ENCODE peak calls at places on chromosomes 11 and 22, in four cellular contexts. One of them, this sample, is unnamed.

GRCh38 chr11:126157326-126158030 is 54.0 kb downstream of the RPUSD4 start:
- DNase-seq in SK-N-SH: no peak
- DNase-seq in HepG2: no peak
- DNase-seq in K562: no peak
- DNase-seq in this sample: no peak

GRCh38 chr11:93945596-93945995 is 75.6 kb upstream of the HEPHL1 start:
- DNase-seq in SK-N-SH: no peak
- DNase-seq in HepG2: no peak
- DNase-seq in K562: no peak
- DNase-seq in this sample: no peak

GRCh38 chr11:68889948-68890446 is 13.6 kb downstream of the MRPL21 start:
- DNase-seq in SK-N-SH: peak; percentile 89
- DNase-seq in HepG2: no peak
- DNase-seq in K562: peak; percentile 57
- DNase-seq in this sample: no peak

GRCh38 chr11:75107187-75107586 is 10.5 kb upstream of the OR2AT4 start:
- DNase-seq in SK-N-SH: no peak
- DNase-seq in HepG2: no peak
- DNase-seq in K562: no peak
- DNase-seq in this sample: no peak

GRCh38 chr22:49112661-49113626 is 714.7 kb downstream of the BRD1 start:
- DNase-seq in SK-N-SH: no peak
- DNase-seq in HepG2: no peak
- DNase-seq in K562: no peak
- DNase-seq in this sample: no peak

GRCh38 chr11:102837151-102837550 is 6.3 kb downstream of the MMP3 start:
- DNase-seq in SK-N-SH: no peak
- DNase-seq in HepG2: no peak
- DNase-seq in K562: no peak
- DNase-seq in this sample: no peak

GRCh38 chr22:41504397-41504796 is 35.5 kb downstream of the ACO2 start:
- DNase-seq in SK-N-SH: no peak
- DNase-seq in HepG2: no peak
- DNase-seq in K562: no peak
- DNase-seq in this sample: no peak

GRCh38 chr11:2652857-2653643 is 46.7 kb downstream of the KCNQ1OT1 start:
- DNase-seq in SK-N-SH: peak; percentile 11
- DNase-seq in HepG2: no peak
- DNase-seq in K562: no peak
- DNase-seq in this sample: no peak

GRCh38 chr22:17890245-17890671 is 116.0 kb upstream of the BID start:
- DNase-seq in SK-N-SH: no peak
- DNase-seq in HepG2: no peak
- DNase-seq in K562: peak; percentile 49
- DNase-seq in this sample: no peak

GRCh38 chr11:134514354-134514951 is 102.4 kb upstream of the B3GAT1 start:
- DNase-seq in SK-N-SH: no peak
- DNase-seq in HepG2: no peak
- DNase-seq in K562: no peak
- DNase-seq in this sample: no peak

GRCh38 chr11:91763331-91763730 is 461.3 kb upstream of the FAT3 start:
- DNase-seq in SK-N-SH: no peak
- DNase-seq in HepG2: no peak
- DNase-seq in K562: no peak
- DNase-seq in this sample: no peak

GRCh38 chr11:86696004-86696403 is 23.6 kb upstream of the ME3 start:
- DNase-seq in SK-N-SH: no peak
- DNase-seq in HepG2: peak; percentile 11
- DNase-seq in K562: no peak
- DNase-seq in this sample: no peak

GRCh38 chr11:130609121-130610035 is 160.9 kb downstream of the ADAMTS15 start:
- DNase-seq in SK-N-SH: no peak
- DNase-seq in HepG2: no peak
- DNase-seq in K562: peak; percentile 45
- DNase-seq in this sample: no peak

GRCh38 chr11:14455648-14456430 is 43.8 kb downstream of the COPB1 start:
- DNase-seq in SK-N-SH: no peak
- DNase-seq in HepG2: no peak
- DNase-seq in K562: no peak
- DNase-seq in this sample: no peak

GRCh38 chr11:128508785-128509518 is 78.4 kb downstream of the ETS1 start:
- DNase-seq in SK-N-SH: no peak
- DNase-seq in HepG2: no peak
- DNase-seq in K562: no peak
- DNase-seq in this sample: no peak

GRCh38 chr11:64882243-64882642 is 3.8 kb upstream of the EHD1 start:
- DNase-seq in SK-N-SH: no peak
- DNase-seq in HepG2: no peak
- DNase-seq in K562: no peak
- DNase-seq in this sample: no peak

GRCh38 chr11:119479685-119480275 is 56.8 kb upstream of the THY1 start:
- DNase-seq in SK-N-SH: no peak
- DNase-seq in HepG2: peak; percentile 74
- DNase-seq in K562: peak; percentile 72
- DNase-seq in this sample: no peak

GRCh38 chr11:67265633-67266423 is 445 bp upstream of the GRK2 start:
- DNase-seq in SK-N-SH: peak; percentile 94
- DNase-seq in HepG2: peak; percentile 44
- DNase-seq in K562: no peak
- DNase-seq in this sample: no peak

DNA sequence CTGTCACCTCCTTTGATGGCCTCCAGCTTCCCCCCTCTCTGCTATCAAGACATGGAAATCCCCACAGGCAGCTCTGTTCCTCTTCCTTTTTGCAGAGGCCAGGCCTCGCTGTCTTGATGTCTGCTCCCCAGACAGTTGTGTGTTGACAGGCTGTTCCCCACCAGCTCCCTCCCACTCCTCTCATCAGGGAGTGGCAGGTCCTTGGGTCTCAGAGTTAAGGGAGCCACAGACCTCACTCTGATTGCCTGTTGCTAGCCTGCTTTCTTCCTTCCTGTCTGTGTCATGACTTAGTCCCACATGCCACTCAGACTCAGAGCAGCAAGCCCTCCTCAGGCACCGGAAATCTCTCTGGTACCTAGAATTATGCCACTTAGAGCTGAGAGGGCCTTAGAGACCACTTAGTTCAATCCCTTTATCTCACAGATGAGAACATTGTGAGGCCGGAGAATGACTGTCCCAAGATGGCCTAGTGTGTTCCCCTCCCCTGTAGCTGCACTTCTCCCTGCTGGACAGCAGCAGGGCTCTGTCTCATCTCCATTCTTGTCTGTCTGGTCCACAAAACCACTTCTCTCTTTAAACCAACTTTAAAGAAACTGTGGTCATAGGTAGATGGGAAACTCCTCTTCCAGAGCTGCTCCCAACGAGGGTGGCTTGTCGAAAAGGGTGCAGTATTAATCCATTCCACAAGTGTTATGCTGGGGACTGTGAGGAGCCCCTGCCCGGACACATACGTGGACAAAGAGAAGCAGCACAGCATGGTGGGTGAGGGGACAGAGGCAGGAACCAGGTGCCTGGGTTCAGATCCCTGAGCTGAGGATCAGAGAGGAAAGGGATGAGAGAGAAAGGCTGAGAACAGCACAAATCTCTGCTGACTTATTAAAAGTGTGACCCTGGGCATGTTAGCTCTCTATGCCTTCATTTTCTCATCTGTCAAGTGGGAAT is 4.2 kb downstream of the AMPD3 start:
- DNase-seq in SK-N-SH: no peak
- DNase-seq in HepG2: no peak
- DNase-seq in K562: peak; percentile 33
- DNase-seq in this sample: peak; percentile 80
- TF ChIP-seq NFIC in SK-N-SH: no peak
- TF ChIP-seq NFIC in HepG2: no peak
- TF ChIP-seq NFIC in K562: no peak
- TF ChIP-seq NFIC in this sample: peak; percentile 39

DNA sequence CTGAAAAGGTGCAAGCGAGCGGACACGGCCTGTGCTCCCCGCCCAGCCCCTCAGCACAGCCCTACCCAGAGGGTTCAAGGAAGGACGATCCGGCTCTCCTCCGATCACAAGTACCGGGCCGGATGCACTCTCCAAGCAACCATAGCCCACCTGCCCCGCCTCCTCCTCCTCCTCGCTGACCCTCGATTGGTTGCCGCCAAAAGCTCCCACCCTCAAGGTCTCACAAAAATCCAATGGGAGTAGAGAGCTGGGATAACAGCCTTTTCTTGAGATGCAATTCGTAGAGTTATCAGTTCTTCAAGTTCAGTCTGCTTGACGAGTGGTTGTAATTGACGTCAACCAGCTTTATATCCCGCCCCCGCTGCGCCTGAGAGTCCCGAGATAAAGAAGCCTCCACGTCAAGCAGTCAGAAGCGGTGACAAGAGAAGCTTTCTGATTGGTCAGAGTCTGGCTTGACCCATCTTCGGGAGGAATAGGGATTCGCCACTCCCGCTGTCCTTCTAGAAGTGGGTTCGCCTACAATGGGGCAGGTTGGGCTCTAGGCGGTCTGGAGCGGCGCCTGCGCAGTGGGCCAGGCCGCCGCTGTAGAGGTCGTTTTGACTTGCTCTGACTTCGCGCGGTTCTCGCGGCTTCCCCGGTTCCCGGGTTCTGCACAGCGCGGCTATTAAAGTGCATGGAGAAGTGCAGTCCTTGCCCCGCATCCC is at the start of gene IFT27:
- DNase-seq in SK-N-SH: peak; percentile 99
- DNase-seq in HepG2: peak; percentile 82
- DNase-seq in K562: peak; percentile 66
- DNase-seq in this sample: peak; percentile 99
- TF ChIP-seq NFIC in SK-N-SH: no peak
- TF ChIP-seq NFIC in HepG2: no peak
- TF ChIP-seq NFIC in K562: no peak
- TF ChIP-seq NFIC in this sample: no peak

DNA sequence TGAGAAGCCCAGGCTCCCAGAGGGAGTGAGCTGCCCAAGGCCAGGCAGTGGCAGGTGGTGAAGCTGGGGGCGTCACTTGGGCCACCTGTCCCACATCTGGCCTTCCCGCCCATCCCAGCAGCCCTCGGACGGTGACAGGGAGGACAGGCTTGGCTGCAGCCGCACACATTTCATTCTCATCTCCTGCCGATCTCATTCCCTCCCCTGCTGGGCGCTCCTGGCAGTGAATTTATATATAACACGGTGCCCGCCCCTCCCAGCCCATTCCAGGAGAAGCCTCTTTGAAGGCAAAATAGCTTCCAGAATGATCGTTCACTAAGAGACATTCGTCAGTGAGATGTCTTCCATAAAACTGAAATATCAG is 861.3 kb downstream of the TBC1D22A start:
- DNase-seq in SK-N-SH: no peak
- DNase-seq in HepG2: no peak
- DNase-seq in K562: peak; percentile 25
- DNase-seq in this sample: no peak
- TF ChIP-seq NFIC in SK-N-SH: no peak
- TF ChIP-seq NFIC in HepG2: no peak
- TF ChIP-seq NFIC in K562: no peak
- TF ChIP-seq NFIC in this sample: no peak

GRCh38 chr22:26781591-26781990 is 124.2 kb downstream of the MIAT start:
- DNase-seq in SK-N-SH: peak; percentile 62
- DNase-seq in HepG2: no peak
- DNase-seq in K562: no peak
- DNase-seq in this sample: no peak
- TF ChIP-seq NFIC in SK-N-SH: no peak
- TF ChIP-seq NFIC in HepG2: no peak
- TF ChIP-seq NFIC in K562: no peak
- TF ChIP-seq NFIC in this sample: no peak

DNA sequence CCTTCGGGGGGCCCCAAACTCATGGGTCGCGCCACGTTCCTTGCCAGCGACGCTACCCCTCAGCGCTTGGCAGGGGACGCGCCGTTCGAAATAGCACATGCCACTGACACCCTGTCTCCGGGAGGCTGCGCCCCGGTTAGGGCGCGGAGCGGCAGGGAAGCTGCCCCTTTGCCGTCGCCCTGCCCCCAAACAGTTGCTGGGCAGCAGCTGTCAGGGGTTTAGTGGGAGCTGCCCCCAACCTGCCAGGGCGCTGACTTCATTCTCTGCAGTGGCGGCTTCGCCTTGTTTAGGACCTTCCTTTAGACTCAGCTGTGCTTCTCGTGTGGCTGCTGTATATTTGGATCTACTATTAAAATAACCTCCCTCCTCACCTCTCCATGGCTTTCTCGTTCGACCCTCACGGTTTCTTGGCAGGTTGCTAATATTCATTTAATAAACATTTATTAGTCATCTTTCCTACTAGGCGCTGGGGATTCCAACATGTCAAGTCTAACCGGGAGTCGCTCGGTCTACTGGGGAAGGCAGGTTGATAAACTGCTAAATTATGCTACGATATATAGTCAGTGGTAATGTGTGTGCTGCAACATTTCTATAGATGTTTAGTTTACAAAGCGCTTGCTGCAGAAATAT is 777 bp downstream of the TMEM109 start:
- DNase-seq in SK-N-SH: peak; percentile 77
- DNase-seq in HepG2: no peak
- DNase-seq in K562: peak; percentile 64
- DNase-seq in this sample: no peak
- TF ChIP-seq NFIC in SK-N-SH: no peak
- TF ChIP-seq NFIC in HepG2: no peak
- TF ChIP-seq NFIC in K562: no peak
- TF ChIP-seq NFIC in this sample: no peak

DNA sequence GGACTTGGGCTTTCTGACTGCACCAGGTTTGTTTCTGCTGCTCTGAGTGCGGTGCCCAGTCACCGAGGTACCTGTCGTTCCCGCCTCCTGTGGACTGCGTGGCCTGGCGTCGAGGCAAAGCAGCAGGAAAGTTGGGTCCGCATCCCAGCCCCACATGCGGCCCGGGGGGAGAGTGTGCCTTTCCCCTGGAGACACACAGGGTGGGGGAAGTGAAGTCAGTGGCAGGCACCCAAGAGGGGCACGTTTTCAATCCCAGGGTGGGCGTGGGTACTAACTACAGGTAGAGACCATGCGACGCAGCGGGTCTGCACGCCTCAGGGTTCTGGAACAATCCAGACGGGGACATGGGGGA is 25.3 kb upstream of the GRAMD4 start:
- DNase-seq in SK-N-SH: no peak
- DNase-seq in HepG2: no peak
- DNase-seq in K562: no peak
- DNase-seq in this sample: no peak
- TF ChIP-seq NFIC in SK-N-SH: no peak
- TF ChIP-seq NFIC in HepG2: no peak
- TF ChIP-seq NFIC in K562: no peak
- TF ChIP-seq NFIC in this sample: no peak

This sample was measured in GM12878.